ENCODE peak calls at places on chromosomes 1 and 21, in four cellular contexts. T is suprapubic skin, L is mesenteric fat pad, X is hippocampal formation. W is an unnamed sample.

GRCh38 chr21:33302055-33302454 is 22.7 kb upstream of the IFNAR1 start:
- DNase-seq in T (no peak), L (peak; percentile 67), X (no peak), W (no peak)

GRCh38 chr1:94792473-94792875 is 27.7 kb upstream of the SLC44A3 start:
- DNase-seq in T (no peak), L (no peak), X (no peak), W (no peak)

GRCh38 chr1:165871311-165872067 is 44.1 kb downstream of the UCK2 start:
- DNase-seq in T (no peak), L (no peak), X (peak; percentile 40), W (no peak)

GRCh38 chr1:87953732-87954344 is 625.2 kb downstream of the LMO4 start:
- DNase-seq in T (no peak), L (no peak), X (peak; percentile 48), W (no peak)

GRCh38 chr1:119083980-119084379 is 56.5 kb downstream of the WARS2 start:
- DNase-seq in T (no peak), L (no peak), X (no peak), W (no peak)

GRCh38 chr21:38679531-38679930 is 126.2 kb upstream of the ETS2 start:
- DNase-seq in T (no peak), L (no peak), X (no peak), W (no peak)

GRCh38 chr1:155607708-155608107 is 2.3 kb upstream of the MSTO1 start:
- DNase-seq in T (peak; percentile 8), L (peak; percentile 55), X (no peak), W (no peak)

GRCh38 chr1:167538657-167539056 is 14.9 kb downstream of the CREG1 start:
- DNase-seq in T (no peak), L (no peak), X (no peak), W (no peak)

GRCh38 chr21:19792004-19792403 is 1206.2 kb upstream of the NCAM2 start:
- DNase-seq in T (no peak), L (no peak), X (no peak), W (no peak)

GRCh38 chr21:17462276-17462981 is 50.4 kb upstream of the CXADR start:
- DNase-seq in T (no peak), L (no peak), X (no peak), W (no peak)

GRCh38 chr1:40315795-40316594 is 1.1 kb downstream of the COL9A2 start:
- DNase-seq in T (no peak), L (peak; percentile 84), X (no peak), W (no peak)

GRCh38 chr21:36783612-36784383 is 84.9 kb downstream of the SIM2 start:
- DNase-seq in T (no peak), L (no peak), X (no peak), W (no peak)

GRCh38 chr1:93483606-93484005 is 35.7 kb downstream of the FNBP1L start:
- DNase-seq in T (no peak), L (no peak), X (no peak), W (no peak)

GRCh38 chr1:220804202-220804586 is 17.5 kb downstream of the MTARC1 start:
- DNase-seq in T (no peak), L (no peak), X (no peak), W (no peak)

GRCh38 chr1:27804791-27805190 is 25.8 kb upstream of the PPP1R8 start:
- DNase-seq in T (no peak), L (no peak), X (no peak), W (no peak)

GRCh38 chr1:69929278-69930057 is 275.9 kb downstream of the LRRC40 start:
- DNase-seq in T (no peak), L (no peak), X (no peak), W (no peak)

GRCh38 chr21:38843379-38843778 is 37.6 kb downstream of the ETS2 start:
- DNase-seq in T (no peak), L (no peak), X (no peak), W (no peak)

GRCh38 chr1:29708818-29709710 is 472.7 kb downstream of the PTPRU start:
- DNase-seq in T (no peak), L (peak; percentile 59), X (no peak), W (no peak)

GRCh38 chr21:43818685-43819084 is 29.3 kb downstream of the RRP1 start:
- DNase-seq in T (no peak), L (no peak), X (peak; percentile 22), W (no peak)

GRCh38 chr1:63615809-63616420 is 22.7 kb downstream of the PGM1 start:
- DNase-seq in T (no peak), L (no peak), X (peak; percentile 62), W (no peak)

GRCh38 chr21:40923914-40924313 is 77.0 kb upstream of the DSCAM start:
- DNase-seq in T (no peak), L (no peak), X (no peak), W (no peak)

GRCh38 chr1:12409676-12410075 is 179.8 kb downstream of the VPS13D start:
- DNase-seq in T (no peak), L (no peak), X (no peak), W (no peak)